ENCODE peak calls at places on chromosomes 5 and 9, in four cellular contexts. W is stomach, P is suprapubic skin, D is transverse colon. Y is an unnamed sample.

GRCh38 chr5:134511796-134512660 is 13.4 kb upstream of the JADE2 start:
- DNase-seq in W (peak), D (peak), P (peak), Y (no peak)

GRCh38 chr5:124649548-124650501 is 96.6 kb downstream of the ZNF608 start:
- DNase-seq in P (no peak), W (peak), D (peak), Y (peak)

GRCh38 chr5:10856646-10857332 is 95.8 kb upstream of the DAP start:
- DNase-seq in W (peak), D (peak), P (no peak), Y (peak)

GRCh38 chr9:136949239-136949816 is 2.7 kb upstream of the LCN12 start:
- DNase-seq in W (no peak), D (no peak), P (no peak), Y (no peak)

GRCh38 chr9:122777935-122778671 is 10.6 kb upstream of the OR5C1 start:
- DNase-seq in P (peak), D (no peak), W (no peak), Y (no peak)

GRCh38 chr9:136399176-136400037 is 563 bp downstream of the SNAPC4 start:
- DNase-seq in D (no peak), W (no peak), P (no peak), Y (peak)

GRCh38 chr5:16050414-16050813 is 129.2 kb downstream of the MARCHF11 start:
- DNase-seq in D (no peak), W (no peak), P (no peak), Y (no peak)

GRCh38 chr9:93355827-93356226 is 95.7 kb upstream of the FAM120A start:
- DNase-seq in W (no peak), P (no peak), D (no peak), Y (no peak)

GRCh38 chr5:65203746-65204145 is 278.0 kb downstream of the ADAMTS6 start:
- DNase-seq in W (no peak), D (no peak), P (no peak), Y (peak)

GRCh38 chr5:112210430-112211005 is 208.6 kb downstream of the EPB41L4A start:
- DNase-seq in P (no peak), W (peak), D (peak), Y (peak)

DNA sequence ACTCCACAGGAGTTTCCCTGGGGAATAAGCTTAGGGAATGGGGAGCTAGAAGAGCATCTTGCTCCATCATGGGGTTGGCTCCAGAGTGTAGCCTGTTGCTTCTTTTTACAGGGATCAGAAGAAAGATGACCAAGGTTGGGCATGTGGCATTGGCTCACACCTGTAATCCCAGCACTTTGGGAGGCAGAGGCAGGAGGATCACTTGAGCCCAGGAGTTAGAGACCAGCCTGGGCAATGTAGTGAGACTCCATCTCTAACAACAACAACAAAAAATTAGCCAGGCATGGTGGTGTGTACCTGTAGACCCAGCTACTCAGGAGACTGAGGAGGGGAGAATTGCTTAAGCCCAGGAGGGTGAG is 18.4 kb downstream of the NUDT2 start:
- DNase-seq in W (no peak), D (no peak), P (no peak), Y (no peak)
- TF ChIP-seq POLR2AphosphoS5 in W (no peak), D (no peak), P (no peak), Y (no peak)

GRCh38 chr5:178626484-178627258 is at the start of gene CLK4:
- DNase-seq in P (peak), W (peak), D (peak), Y (peak)
- TF ChIP-seq POLR2A in P (peak), W (no peak), D (peak), Y (peak)

GRCh38 chr5:42547894-42548293 is 124.7 kb downstream of the GHR start:
- DNase-seq in P (no peak), D (no peak), W (no peak), Y (no peak)
- TF ChIP-seq POLR2AphosphoS5 in P (no peak), D (no peak), W (no peak), Y (no peak)

DNA sequence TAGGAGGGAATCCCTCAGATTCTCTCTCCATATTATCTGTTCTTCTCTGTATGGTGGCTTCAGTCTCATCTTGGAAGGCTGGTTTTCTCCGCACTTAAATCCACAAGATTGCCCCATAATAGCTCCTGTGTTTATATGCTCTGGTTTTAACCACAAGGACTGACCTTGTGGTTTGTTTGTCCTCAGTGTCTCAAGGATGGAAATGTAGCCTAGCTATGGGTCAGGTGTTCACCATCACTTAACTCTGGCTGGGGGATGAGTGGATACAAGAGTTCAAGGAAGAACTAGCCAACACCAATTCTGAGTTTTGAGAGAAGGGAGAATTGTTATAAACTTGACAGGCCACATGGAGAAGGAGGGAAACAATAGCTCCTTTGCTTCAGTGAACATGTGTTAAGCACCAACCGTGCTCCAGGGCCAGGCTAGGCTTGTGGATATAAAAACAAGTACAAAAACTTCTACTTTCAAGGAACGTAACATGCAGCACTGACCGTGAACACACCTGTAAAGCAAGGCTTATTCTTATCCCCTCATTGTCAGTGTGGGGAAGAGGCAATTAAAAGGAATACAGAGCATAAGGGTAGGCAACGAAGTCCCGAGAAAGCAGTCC is 75.6 kb upstream of the VLDLR start:
- DNase-seq in P (no peak), D (no peak), W (no peak), Y (no peak)
- TF ChIP-seq POLR2A in P (no peak), D (no peak), W (no peak), Y (no peak)

GRCh38 chr5:180802325-180803180 is at the start of gene MGAT1:
- DNase-seq in D (peak), W (peak), P (peak), Y (peak)
- TF ChIP-seq POLR2AphosphoS5 in D (peak), W (peak), P (peak), Y (peak)

GRCh38 chr5:150328458-150328857 is 25.8 kb upstream of the ARSI start:
- DNase-seq in W (no peak), D (no peak), P (no peak), Y (no peak)
- TF ChIP-seq POLR2A in W (no peak), D (no peak), P (no peak), Y (no peak)

Y was measured in endothelial cell of umbilical vein.